ENCODE peak calls at places on chromosome 21, in five cellular contexts. Q, D, N, P and C are unnamed samples.

GRCh38 chr21:37682908-37683307 is 233.3 kb downstream of the KCNJ6 start:
- DNase-seq in P (no peak), D (no peak), N (no peak), Q (no peak), C (no peak)

GRCh38 chr21:41425954-41426655 is at the start of gene MX1:
- DNase-seq in P (peak), D (peak), N (peak), Q (peak), C (peak)

GRCh38 chr21:44441581-44442265 is 13.6 kb upstream of the LRRC3 start:
- DNase-seq in D (no peak), Q (no peak), P (no peak), N (peak), C (no peak)

GRCh38 chr21:42309753-42310213 is 5.4 kb downstream of the TFF3 start:
- DNase-seq in Q (peak), P (peak), D (peak), N (peak), C (peak)

GRCh38 chr21:34029724-34030528 is 43.5 kb upstream of the MRPS6 start:
- DNase-seq in Q (peak), D (peak), P (peak), N (no peak), C (no peak)

GRCh38 chr21:26881504-26882228 is 36.5 kb upstream of the ADAMTS1 start:
- DNase-seq in Q (peak), P (no peak), D (no peak), N (no peak), C (no peak)

GRCh38 chr21:16195476-16195875 is 465.7 kb downstream of the USP25 start:
- DNase-seq in D (no peak), Q (peak), P (no peak), N (no peak), C (no peak)

GRCh38 chr21:34085129-34085528 is 11.8 kb downstream of the MRPS6 start:
- DNase-seq in N (no peak), Q (no peak), P (no peak), D (no peak), C (no peak)

GRCh38 chr21:42524341-42525227 is 10.9 kb downstream of the SLC37A1 start:
- DNase-seq in D (peak), P (peak), Q (peak), N (peak), C (peak)

GRCh38 chr21:35578350-35578782 is 482.0 kb downstream of the SETD4 start:
- DNase-seq in N (no peak), Q (peak), P (no peak), D (no peak), C (no peak)

GRCh38 chr21:22657786-22658185 is 1659.6 kb downstream of the NCAM2 start:
- DNase-seq in Q (no peak), D (no peak), N (no peak), P (no peak), C (no peak)

GRCh38 chr21:42512346-42513034 is 1.2 kb upstream of the SLC37A1 start:
- DNase-seq in P (no peak), N (no peak), D (peak), Q (no peak), C (no peak)

GRCh38 chr21:14453339-14453738 is 70.4 kb upstream of the HSPA13 start:
- DNase-seq in D (no peak), N (no peak), P (peak), Q (no peak), C (no peak)

GRCh38 chr21:39842741-39843146 is 24.5 kb upstream of the PCP4 start:
- DNase-seq in P (no peak), D (no peak), N (no peak), Q (no peak), C (no peak)

GRCh38 chr21:31342328-31342727 is 1.7 kb downstream of the TIAM1 start:
- DNase-seq in D (no peak), N (no peak), P (no peak), Q (no peak), C (no peak)

GRCh38 chr21:36691539-36692124 is 7.3 kb upstream of the SIM2 start:
- DNase-seq in D (no peak), N (no peak), Q (peak), P (no peak), C (no peak)

GRCh38 chr21:25307489-25307888 is 299.8 kb downstream of the MRPL39 start:
- DNase-seq in D (no peak), N (no peak), P (no peak), Q (peak), C (no peak)

GRCh38 chr21:46163375-46163774 is 8.0 kb upstream of the FTCD start:
- DNase-seq in N (no peak), Q (no peak), P (no peak), D (no peak), C (no peak)

GRCh38 chr21:38533887-38534286 is 35.6 kb upstream of the ERG start:
- DNase-seq in P (no peak), Q (no peak), N (no peak), D (no peak), C (no peak)

GRCh38 chr21:43824883-43825609 is 35.7 kb downstream of the RRP1 start:
- DNase-seq in P (no peak), Q (no peak), D (no peak), N (peak), C (no peak)

GRCh38 chr21:38280446-38280845 is 23.7 kb downstream of the KCNJ15 start:
- DNase-seq in Q (peak), P (no peak), N (no peak), D (no peak), C (no peak)

GRCh38 chr21:35333831-35334593 is 284.9 kb upstream of the RUNX1 start:
- DNase-seq in D (no peak), N (no peak), Q (no peak), P (no peak), C (peak)